ENCODE peak calls at places on chromosomes 5 and 9, in four cellular contexts. P, W, F and Y are unnamed samples.

GRCh38 chr5:111853748-111854147 is 96.8 kb upstream of the NREP start:
- DNase-seq in F (no peak), W (no peak), P (no peak), Y (no peak)

GRCh38 chr5:150261231-150261630 is 28.3 kb downstream of the CAMK2A start:
- DNase-seq in P (no peak), F (no peak), W (no peak), Y (no peak)

GRCh38 chr5:149528661-149529060 is 22.6 kb downstream of the CSNK1A1 start:
- DNase-seq in F (no peak), P (no peak), W (no peak), Y (no peak)

GRCh38 chr5:127568166-127568565 is 50.7 kb downstream of the PRRC1 start:
- DNase-seq in P (no peak), F (no peak), W (no peak), Y (no peak)

GRCh38 chr5:141261238-141261546 is 16.0 kb downstream of the PCDHB15 start:
- DNase-seq in F (no peak), P (no peak), W (no peak), Y (no peak)

GRCh38 chr9:22238809-22239684 is 207.6 kb upstream of the DMRTA1 start:
- DNase-seq in P (no peak), F (no peak), W (no peak), Y (peak; percentile 20)

GRCh38 chr5:87410941-87411340 is 1.8 kb downstream of the CCNH start:
- DNase-seq in P (no peak), W (no peak), F (no peak), Y (no peak)

GRCh38 chr5:140988036-140988997 is 22.0 kb downstream of the PCDHAC2 start:
- DNase-seq in W (no peak), F (no peak), P (no peak), Y (no peak)

GRCh38 chr5:131096774-131097695 is 68.0 kb downstream of the HINT1 start:
- DNase-seq in P (no peak), F (no peak), W (no peak), Y (no peak)